ENCODE peak calls at places on chromosome 6, in ten cellular contexts. M is KBM-7; Q is GM04504; C is T1000; A is thoracic aorta; N is tibial artery; Y is amniotic stem cell; S is activated naive CD4-positive, alpha-beta T cell; X is LoVo; T is NCI-H1105. P is an unnamed sample.

GRCh38 chr6:20028143-20028542 is 184.1 kb downstream of the MBOAT1 start:
- DNase-seq in M (no peak), Q (no peak), C (no peak), A (no peak), N (no peak), Y (no peak), S (no peak), X (no peak), T (peak), P (no peak)

GRCh38 chr6:30037182-30037788 is 23.8 kb upstream of the POLR1H start:
- DNase-seq in M (peak), Q (no peak), C (no peak), A (no peak), N (no peak), Y (no peak), S (no peak), X (peak), T (no peak), P (no peak)

GRCh38 chr6:97497713-97498331 is 214.8 kb upstream of the MMS22L start:
- DNase-seq in M (peak), Q (peak), C (peak), A (no peak), N (peak), Y (peak), S (peak), X (peak), T (peak), P (peak)

GRCh38 chr6:12291785-12292604 is 1.8 kb downstream of the EDN1 start:
- DNase-seq in M (no peak), Q (no peak), C (peak), A (no peak), N (no peak), Y (no peak), S (no peak), X (no peak), T (no peak), P (no peak)

GRCh38 chr6:132330759-132331158 is 70.5 kb downstream of the MOXD1 start:
- DNase-seq in M (no peak), Q (no peak), C (no peak), A (no peak), N (no peak), Y (no peak), S (no peak), X (no peak), T (no peak), P (no peak)

GRCh38 chr6:160795716-160796115 is 93.7 kb downstream of the PLG start:
- DNase-seq in M (no peak), Q (no peak), C (no peak), A (no peak), N (no peak), Y (no peak), S (no peak), X (no peak), T (no peak), P (no peak)

GRCh38 chr6:150403458-150404245 is 34.8 kb downstream of the IYD start:
- DNase-seq in M (no peak), Q (no peak), C (no peak), A (peak), N (peak), Y (peak), S (no peak), X (peak), T (no peak), P (no peak)

GRCh38 chr6:160118620-160119234 is 2.9 kb upstream of the SLC22A1 start:
- DNase-seq in M (no peak), Q (no peak), C (no peak), A (no peak), N (peak), Y (no peak), S (no peak), X (no peak), T (no peak), P (no peak)

GRCh38 chr6:72864236-72864635 is 242.4 kb downstream of the KCNQ5 start:
- DNase-seq in M (no peak), Q (no peak), C (no peak), A (no peak), N (no peak), Y (no peak), S (no peak), X (no peak), T (no peak), P (no peak)

GRCh38 chr6:40321616-40322015 is 265.5 kb downstream of the LRFN2 start:
- DNase-seq in M (no peak), Q (no peak), C (no peak), A (no peak), N (no peak), Y (no peak), S (no peak), X (no peak), T (no peak), P (no peak)

GRCh38 chr6:135667694-135668455 is 170.3 kb upstream of the AHI1 start:
- DNase-seq in M (no peak), Q (peak), C (no peak), A (no peak), N (no peak), Y (no peak), S (no peak), X (no peak), T (no peak), P (no peak)

GRCh38 chr6:44166591-44167184 is 8.1 kb downstream of the CAPN11 start:
- DNase-seq in M (peak), Q (no peak), C (no peak), A (no peak), N (no peak), Y (no peak), S (no peak), X (no peak), T (no peak), P (no peak)

GRCh38 chr6:122623279-122623678 is 13.1 kb downstream of the PKIB start:
- DNase-seq in M (no peak), Q (no peak), C (no peak), A (no peak), N (no peak), Y (no peak), S (no peak), X (no peak), T (no peak), P (no peak)

GRCh38 chr6:29847871-29848630 is 20.4 kb downstream of the HLA-G start:
- DNase-seq in M (peak), Q (peak), C (peak), A (no peak), N (peak), Y (no peak), S (peak), X (peak), T (peak), P (peak)

GRCh38 chr6:4912559-4912958 is 91.3 kb downstream of the RPP40 start:
- DNase-seq in M (no peak), Q (no peak), C (no peak), A (no peak), N (no peak), Y (no peak), S (no peak), X (no peak), T (no peak), P (no peak)

GRCh38 chr6:166470029-166470862 is 87.5 kb upstream of the MPC1 start:
- DNase-seq in M (no peak), Q (no peak), C (no peak), A (no peak), N (peak), Y (no peak), S (no peak), X (no peak), T (no peak), P (no peak)

GRCh38 chr6:129309154-129309553 is 400.8 kb downstream of the ARHGAP18 start:
- DNase-seq in M (no peak), Q (no peak), C (no peak), A (no peak), N (no peak), Y (no peak), S (no peak), X (no peak), T (no peak), P (no peak)

GRCh38 chr6:15088904-15089568 is 156.8 kb upstream of the JARID2 start:
- DNase-seq in M (peak), Q (no peak), C (no peak), A (no peak), N (no peak), Y (no peak), S (no peak), X (no peak), T (no peak), P (no peak)

GRCh38 chr6:47256361-47256760 is 53.3 kb downstream of the TNFRSF21 start:
- DNase-seq in M (no peak), Q (no peak), C (no peak), A (no peak), N (no peak), Y (no peak), S (no peak), X (no peak), T (no peak), P (no peak)

P was measured in breast epithelium.